ENCODE peak calls at places on chromosomes 12 and 14, in five cellular contexts. One of them, this sample, is unnamed.

GRCh38 chr14:79543966-79544365 is 667.3 kb downstream of the DIO2 start:
- DNase-seq in HuH-7: peak; percentile 4
- DNase-seq in upper lobe of right lung: no peak
- DNase-seq in AG09319: no peak
- DNase-seq in lung microvascular endothelial cell: peak; percentile 15
- DNase-seq in this sample: no peak

GRCh38 chr14:72776701-72777255 is 117.1 kb downstream of the DPF3 start:
- DNase-seq in upper lobe of right lung: no peak
- DNase-seq in HuH-7: peak; percentile 37
- DNase-seq in lung microvascular endothelial cell: no peak
- DNase-seq in AG09319: no peak
- DNase-seq in this sample: no peak

GRCh38 chr14:26855051-26855753 is 257.4 kb upstream of the NOVA1 start:
- DNase-seq in lung microvascular endothelial cell: no peak
- DNase-seq in AG09319: no peak
- DNase-seq in HuH-7: no peak
- DNase-seq in upper lobe of right lung: no peak
- DNase-seq in this sample: no peak

GRCh38 chr12:95262808-95263207 is 45.2 kb downstream of the VEZT start:
- DNase-seq in upper lobe of right lung: no peak
- DNase-seq in lung microvascular endothelial cell: peak; percentile 99
- DNase-seq in HuH-7: no peak
- DNase-seq in AG09319: no peak
- DNase-seq in this sample: no peak

GRCh38 chr14:102991376-102991775 is 66.0 kb downstream of the CDC42BPB start:
- DNase-seq in HuH-7: no peak
- DNase-seq in lung microvascular endothelial cell: no peak
- DNase-seq in AG09319: no peak
- DNase-seq in upper lobe of right lung: no peak
- DNase-seq in this sample: no peak

GRCh38 chr12:91381309-91381804 is 198.7 kb upstream of the DCN start:
- DNase-seq in upper lobe of right lung: no peak
- DNase-seq in AG09319: peak; percentile 69
- DNase-seq in lung microvascular endothelial cell: peak; percentile 89
- DNase-seq in HuH-7: no peak
- DNase-seq in this sample: peak; percentile 70

GRCh38 chr14:104350463-104351185 is 212.2 kb downstream of the KIF26A start:
- DNase-seq in HuH-7: no peak
- DNase-seq in lung microvascular endothelial cell: no peak
- DNase-seq in upper lobe of right lung: no peak
- DNase-seq in AG09319: no peak
- DNase-seq in this sample: no peak

GRCh38 chr14:99621948-99622347 is 17.9 kb upstream of the CCDC85C start:
- DNase-seq in lung microvascular endothelial cell: no peak
- DNase-seq in upper lobe of right lung: no peak
- DNase-seq in AG09319: no peak
- DNase-seq in HuH-7: no peak
- DNase-seq in this sample: no peak

GRCh38 chr12:12376636-12377448 is 20.0 kb downstream of the BORCS5 start:
- DNase-seq in upper lobe of right lung: no peak
- DNase-seq in HuH-7: peak; percentile 35
- DNase-seq in AG09319: peak; percentile 60
- DNase-seq in lung microvascular endothelial cell: peak; percentile 86
- DNase-seq in this sample: peak; percentile 52

GRCh38 chr14:95786566-95786965 is 72.6 kb upstream of the TCL1A start:
- DNase-seq in lung microvascular endothelial cell: no peak
- DNase-seq in upper lobe of right lung: no peak
- DNase-seq in HuH-7: no peak
- DNase-seq in AG09319: no peak
- DNase-seq in this sample: no peak

GRCh38 chr12:105267711-105268110 is 31.7 kb upstream of the APPL2 start:
- DNase-seq in upper lobe of right lung: no peak
- DNase-seq in lung microvascular endothelial cell: no peak
- DNase-seq in AG09319: no peak
- DNase-seq in HuH-7: no peak
- DNase-seq in this sample: no peak

GRCh38 chr14:60922050-60922449 is 58.8 kb downstream of the TRMT5 start:
- DNase-seq in lung microvascular endothelial cell: peak; percentile 1
- DNase-seq in upper lobe of right lung: no peak
- DNase-seq in AG09319: no peak
- DNase-seq in HuH-7: no peak
- DNase-seq in this sample: no peak

GRCh38 chr14:61221906-61222305 is 59.2 kb downstream of the TMEM30B start:
- DNase-seq in AG09319: no peak
- DNase-seq in upper lobe of right lung: no peak
- DNase-seq in lung microvascular endothelial cell: no peak
- DNase-seq in HuH-7: no peak
- DNase-seq in this sample: no peak

GRCh38 chr12:5188413-5188930 is 144.8 kb downstream of the KCNA5 start:
- DNase-seq in HuH-7: no peak
- DNase-seq in lung microvascular endothelial cell: no peak
- DNase-seq in AG09319: no peak
- DNase-seq in upper lobe of right lung: no peak
- DNase-seq in this sample: no peak

GRCh38 chr12:63052696-63053095 is 98.3 kb downstream of the AVPR1A start:
- DNase-seq in upper lobe of right lung: no peak
- DNase-seq in lung microvascular endothelial cell: no peak
- DNase-seq in HuH-7: no peak
- DNase-seq in AG09319: no peak
- DNase-seq in this sample: no peak

GRCh38 chr12:25689996-25690501 is 137.0 kb upstream of the LMNTD1 start:
- DNase-seq in HuH-7: no peak
- DNase-seq in AG09319: no peak
- DNase-seq in lung microvascular endothelial cell: peak; percentile 26
- DNase-seq in upper lobe of right lung: peak; percentile 74
- DNase-seq in this sample: no peak

GRCh38 chr12:28340261-28340660 is 150.0 kb downstream of the CCDC91 start:
- DNase-seq in HuH-7: no peak
- DNase-seq in upper lobe of right lung: no peak
- DNase-seq in AG09319: no peak
- DNase-seq in lung microvascular endothelial cell: peak; percentile 64
- DNase-seq in this sample: no peak

GRCh38 chr14:53709381-53709780 is 247.2 kb downstream of the BMP4 start:
- DNase-seq in upper lobe of right lung: no peak
- DNase-seq in AG09319: no peak
- DNase-seq in HuH-7: no peak
- DNase-seq in lung microvascular endothelial cell: no peak
- DNase-seq in this sample: no peak

GRCh38 chr12:101407438-101408345 is at the start of gene ARL1:
- DNase-seq in upper lobe of right lung: peak; percentile 95
- DNase-seq in lung microvascular endothelial cell: peak; percentile 92
- DNase-seq in HuH-7: peak; percentile 73
- DNase-seq in AG09319: peak; percentile 66
- DNase-seq in this sample: peak; percentile 85

GRCh38 chr12:3551386-3551785 is 60.4 kb downstream of the PRMT8 start:
- DNase-seq in upper lobe of right lung: no peak
- DNase-seq in lung microvascular endothelial cell: no peak
- DNase-seq in HuH-7: no peak
- DNase-seq in AG09319: no peak
- DNase-seq in this sample: no peak

GRCh38 chr14:99268776-99269510 is 3.1 kb downstream of the BCL11B start:
- DNase-seq in upper lobe of right lung: no peak
- DNase-seq in lung microvascular endothelial cell: no peak
- DNase-seq in AG09319: no peak
- DNase-seq in HuH-7: no peak
- DNase-seq in this sample: no peak

GRCh38 chr12:71312767-71313375 is 126.7 kb upstream of the LGR5 start:
- DNase-seq in HuH-7: no peak
- DNase-seq in upper lobe of right lung: no peak
- DNase-seq in lung microvascular endothelial cell: no peak
- DNase-seq in AG09319: no peak
- DNase-seq in this sample: no peak

GRCh38 chr12:49375406-49375805 is 8.1 kb downstream of the SPATS2 start:
- DNase-seq in HuH-7: no peak
- DNase-seq in upper lobe of right lung: no peak
- DNase-seq in AG09319: no peak
- DNase-seq in lung microvascular endothelial cell: no peak
- DNase-seq in this sample: no peak

GRCh38 chr12:91786490-91787272 is 359.0 kb downstream of the BTG1 start:
- DNase-seq in lung microvascular endothelial cell: no peak
- DNase-seq in HuH-7: no peak
- DNase-seq in upper lobe of right lung: no peak
- DNase-seq in AG09319: no peak
- DNase-seq in this sample: no peak

GRCh38 chr12:23349550-23349949 is 599.9 kb downstream of the SOX5 start:
- DNase-seq in AG09319: no peak
- DNase-seq in upper lobe of right lung: no peak
- DNase-seq in lung microvascular endothelial cell: no peak
- DNase-seq in HuH-7: no peak
- DNase-seq in this sample: no peak

GRCh38 chr14:67567654-67568053 is 32.4 kb downstream of the PIGH start:
- DNase-seq in AG09319: no peak
- DNase-seq in HuH-7: no peak
- DNase-seq in lung microvascular endothelial cell: no peak
- DNase-seq in upper lobe of right lung: peak; percentile 31
- DNase-seq in this sample: no peak

GRCh38 chr12:39145175-39145999 is 240.0 kb upstream of the CPNE8 start:
- DNase-seq in upper lobe of right lung: peak; percentile 83
- DNase-seq in AG09319: no peak
- DNase-seq in lung microvascular endothelial cell: peak; percentile 40
- DNase-seq in HuH-7: no peak
- DNase-seq in this sample: no peak

GRCh38 chr12:124150176-124150575 is 144.7 kb upstream of the RFLNA start:
- DNase-seq in upper lobe of right lung: no peak
- DNase-seq in HuH-7: no peak
- DNase-seq in lung microvascular endothelial cell: no peak
- DNase-seq in AG09319: no peak
- DNase-seq in this sample: no peak

GRCh38 chr14:98758440-98758839 is 513.6 kb downstream of the BCL11B start:
- DNase-seq in HuH-7: no peak
- DNase-seq in upper lobe of right lung: no peak
- DNase-seq in AG09319: no peak
- DNase-seq in lung microvascular endothelial cell: no peak
- DNase-seq in this sample: no peak

GRCh38 chr12:130444081-130444480 is 106.4 kb downstream of the PIWIL1 start:
- DNase-seq in AG09319: no peak
- DNase-seq in HuH-7: no peak
- DNase-seq in lung microvascular endothelial cell: no peak
- DNase-seq in upper lobe of right lung: no peak
- DNase-seq in this sample: no peak

GRCh38 chr14:94170151-94170550 is 4.0 kb upstream of the PPP4R4 start:
- DNase-seq in AG09319: no peak
- DNase-seq in lung microvascular endothelial cell: no peak
- DNase-seq in upper lobe of right lung: no peak
- DNase-seq in HuH-7: no peak
- DNase-seq in this sample: no peak

GRCh38 chr12:131826064-131826928 is 1.9 kb upstream of the MMP17 start:
- DNase-seq in AG09319: no peak
- DNase-seq in lung microvascular endothelial cell: no peak
- DNase-seq in upper lobe of right lung: peak; percentile 61
- DNase-seq in HuH-7: no peak
- DNase-seq in this sample: no peak

GRCh38 chr14:74882103-74882920 is 596 bp downstream of the DLST start:
- DNase-seq in lung microvascular endothelial cell: peak; percentile 38
- DNase-seq in upper lobe of right lung: peak; percentile 79
- DNase-seq in HuH-7: no peak
- DNase-seq in AG09319: no peak
- DNase-seq in this sample: peak; percentile 34

GRCh38 chr14:21825147-21825743 is 151.6 kb upstream of the OR4E1 start:
- DNase-seq in upper lobe of right lung: no peak
- DNase-seq in lung microvascular endothelial cell: peak; percentile 39
- DNase-seq in AG09319: no peak
- DNase-seq in HuH-7: peak; percentile 32
- DNase-seq in this sample: no peak

This sample was measured in amniotic stem cell.